ENCODE peak calls at places on chromosomes 1 and 21, in ten cellular contexts. Z, T, C, J, R, Q, N, U, E and B are unnamed samples.

GRCh38 chr1:243393093-243393492 is 137.3 kb downstream of the SDCCAG8 start:
- DNase-seq in Z (no peak), T (no peak), C (no peak), J (no peak), R (no peak), Q (no peak), N (no peak), U (no peak), E (no peak), B (no peak)

GRCh38 chr1:109786531-109787021 is 22.9 kb upstream of the EPS8L3 start:
- DNase-seq in Z (no peak), T (peak; percentile 68), C (peak; percentile 27), J (no peak), R (no peak), Q (peak; percentile 64), N (peak; percentile 7), U (no peak), E (peak; percentile 89), B (peak; percentile 34)

GRCh38 chr1:175146535-175147213 is 45.9 kb downstream of the KIAA0040 start:
- DNase-seq in Z (no peak), T (peak; percentile 63), C (peak; percentile 41), J (no peak), R (peak; percentile 70), Q (no peak), N (peak; percentile 67), U (peak; percentile 48), E (peak; percentile 60), B (peak; percentile 67)

GRCh38 chr21:31630062-31630711 is 29.3 kb upstream of the SOD1 start:
- DNase-seq in Z (peak; percentile 98), T (no peak), C (peak; percentile 82), J (peak; percentile 86), R (peak; percentile 16), Q (no peak), N (no peak), U (peak; percentile 96), E (peak; percentile 79), B (peak; percentile 98)

GRCh38 chr1:113942527-113942926 is 13.4 kb downstream of the HIPK1 start:
- DNase-seq in Z (no peak), T (no peak), C (no peak), J (no peak), R (no peak), Q (no peak), N (no peak), U (no peak), E (no peak), B (no peak)

GRCh38 chr21:44459712-44460440 is 4.6 kb downstream of the LRRC3 start:
- DNase-seq in Z (no peak), T (peak; percentile 43), C (no peak), J (no peak), R (no peak), Q (no peak), N (no peak), U (no peak), E (no peak), B (no peak)

GRCh38 chr1:49052102-49052501 is 275.4 kb upstream of the BEND5 start:
- DNase-seq in Z (no peak), T (no peak), C (no peak), J (no peak), R (no peak), Q (no peak), N (no peak), U (no peak), E (no peak), B (no peak)

GRCh38 chr1:153293847-153294246 is 18.9 kb downstream of the PGLYRP3 start:
- DNase-seq in Z (no peak), T (no peak), C (no peak), J (no peak), R (no peak), Q (no peak), N (no peak), U (no peak), E (no peak), B (no peak)

GRCh38 chr1:203451849-203452784 is 23.5 kb upstream of the PRELP start:
- DNase-seq in Z (no peak), T (no peak), C (peak; percentile 55), J (no peak), R (no peak), Q (no peak), N (no peak), U (peak; percentile 56), E (no peak), B (no peak)

GRCh38 chr1:73331726-73332125 is 866.2 kb downstream of the LRRIQ3 start:
- DNase-seq in Z (no peak), T (no peak), C (no peak), J (no peak), R (no peak), Q (no peak), N (no peak), U (no peak), E (no peak), B (no peak)

GRCh38 chr1:226846801-226847200 is 23.6 kb upstream of the PSEN2 start:
- DNase-seq in Z (no peak), T (no peak), C (peak; percentile 43), J (no peak), R (no peak), Q (no peak), N (no peak), U (no peak), E (no peak), B (peak; percentile 59)

GRCh38 chr1:90964444-90965035 is 57.3 kb downstream of the ZNF644 start:
- DNase-seq in Z (no peak), T (no peak), C (peak; percentile 41), J (no peak), R (no peak), Q (no peak), N (no peak), U (peak; percentile 29), E (no peak), B (peak; percentile 29)

GRCh38 chr1:228400237-228400651 is 6.4 kb downstream of the TRIM11 start:
- DNase-seq in Z (no peak), T (peak; percentile 30), C (no peak), J (no peak), R (no peak), Q (peak; percentile 58), N (no peak), U (no peak), E (no peak), B (no peak)

GRCh38 chr1:66336641-66336991 is 197.3 kb upstream of the SGIP1 start:
- DNase-seq in Z (no peak), T (no peak), C (no peak), J (no peak), R (no peak), Q (no peak), N (no peak), U (no peak), E (no peak), B (no peak)

GRCh38 chr1:109619655-109620395 is at the start of gene AMPD2:
- DNase-seq in Z (peak; percentile 66), T (peak; percentile 89), C (peak; percentile 86), J (no peak), R (peak; percentile 74), Q (peak; percentile 87), N (peak; percentile 84), U (peak; percentile 85), E (peak; percentile 74), B (peak; percentile 71)

DNA sequence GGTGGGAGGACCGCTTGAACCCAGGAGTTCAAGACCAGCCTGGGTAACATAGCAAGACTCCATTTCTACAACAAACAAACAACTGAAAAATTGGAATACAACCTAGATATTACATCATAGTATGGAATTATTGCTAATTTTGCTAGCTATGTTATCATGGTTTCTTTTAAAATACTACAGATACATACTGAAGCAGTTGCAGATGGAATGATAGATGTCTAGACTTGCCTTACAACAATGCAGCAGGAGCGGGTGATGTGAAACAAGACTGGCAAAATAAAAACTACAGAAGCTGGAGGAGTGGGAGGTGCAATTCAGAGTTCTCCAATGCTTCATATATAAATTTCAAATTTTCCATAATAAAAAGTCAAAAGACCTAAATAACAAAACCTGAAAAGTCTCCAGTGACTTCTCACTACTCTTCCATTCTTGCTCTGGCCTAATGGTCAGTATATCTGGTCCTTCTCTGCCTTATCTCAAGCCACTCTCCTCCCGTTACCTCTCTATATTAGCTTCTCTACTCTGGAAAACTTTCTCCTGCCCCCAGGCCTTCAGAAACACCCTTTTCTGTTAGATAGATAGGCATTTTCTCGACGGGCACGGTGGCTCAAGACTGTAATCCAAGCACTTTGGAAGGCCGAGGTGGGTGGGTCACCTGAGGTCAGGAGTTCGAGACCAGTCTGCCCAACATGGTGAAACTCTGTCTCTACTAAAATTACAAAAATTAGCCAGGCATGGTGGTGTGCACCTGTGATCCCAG is 28.5 kb upstream of the TMEM200B start:
- DNase-seq in Z (no peak), T (no peak), C (no peak), J (no peak), R (no peak), Q (no peak), N (no peak), U (no peak), E (no peak), B (no peak)
- H3K4me3 ChIP-seq in Z (no peak overlapping the region), T (no peak overlapping the region), C (no peak overlapping the region), J (no peak overlapping the region), R (no peak overlapping the region), Q (no peak overlapping the region), N (no peak overlapping the region), U (no peak overlapping the region), E (no peak overlapping the region), B (no peak overlapping the region)

GRCh38 chr1:167439301-167439988 is 78.9 kb downstream of the CD247 start:
- DNase-seq in Z (no peak), T (no peak), C (peak; percentile 32), J (no peak), R (no peak), Q (no peak), N (no peak), U (peak; percentile 37), E (peak; percentile 55), B (peak; percentile 42)
- TF ChIP-seq CTCF in Z (no peak), T (no peak), C (peak; percentile 22), J (peak; percentile 15), R (no peak), Q (no peak), N (no peak), U (peak; percentile 17), E (peak; percentile 16), B (peak; percentile 26)

DNA sequence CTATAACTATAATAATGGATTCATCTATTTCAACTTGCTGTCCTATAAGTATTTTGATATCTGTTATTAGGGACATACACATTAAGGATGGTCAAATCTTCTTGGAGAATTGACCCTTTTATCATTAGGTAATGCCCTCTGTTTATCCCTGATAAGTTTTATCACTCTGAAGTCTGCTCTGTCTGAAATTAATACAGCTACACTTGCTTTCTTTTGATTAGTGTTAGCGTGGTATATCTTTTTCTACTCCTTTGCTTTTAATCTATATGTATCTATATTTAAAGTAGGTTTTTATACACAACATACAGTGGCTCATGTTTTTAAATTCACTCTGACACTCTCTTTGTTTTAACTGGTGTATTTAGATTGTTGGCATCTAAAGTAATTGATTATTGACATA is 69.9 kb upstream of the EXO1 start:
- DNase-seq in Z (no peak), T (no peak), C (no peak), J (no peak), R (no peak), Q (no peak), N (no peak), U (no peak), E (no peak), B (no peak)
- H3K4me3 ChIP-seq in Z (no peak overlapping the region), T (no peak overlapping the region), C (no peak overlapping the region), J (no peak overlapping the region), R (no peak overlapping the region), Q (no peak overlapping the region), N (no peak overlapping the region), U (no peak overlapping the region), E (no peak overlapping the region), B (no peak overlapping the region)

DNA sequence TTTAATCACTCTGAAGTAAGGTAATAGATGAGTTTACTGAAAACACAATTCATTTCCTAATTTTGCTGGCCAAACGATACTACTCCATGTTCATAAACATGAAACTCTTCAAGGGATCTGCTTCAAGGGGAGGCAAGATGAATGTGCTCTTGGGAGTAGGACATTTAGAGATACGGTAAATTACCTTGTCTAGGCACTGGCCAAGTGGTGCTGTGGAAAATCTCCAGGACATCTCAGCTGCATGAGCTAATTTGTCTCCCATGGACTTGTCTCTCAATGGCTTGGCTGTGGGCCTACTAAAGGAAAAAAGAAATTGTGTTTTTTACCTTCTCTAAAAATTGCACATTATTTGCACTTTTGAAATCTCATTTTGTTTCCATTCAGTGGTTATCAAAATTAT is 780.6 kb downstream of the LTN1 start:
- DNase-seq in Z (no peak), T (no peak), C (peak; percentile 72), J (no peak), R (no peak), Q (no peak), N (no peak), U (no peak), E (no peak), B (no peak)
- TF ChIP-seq CTCF in Z (no peak), T (no peak), C (no peak), J (no peak), R (no peak), Q (no peak), N (no peak), U (no peak), E (no peak), B (no peak)